ENCODE peak calls at places on chromosome 3, in nine cellular contexts. M, J, E, N, Z, U, L, R and B are unnamed samples.

GRCh38 chr3:188309437-188310269 is 155.7 kb downstream of the LPP start:
- DNase-seq in M (no peak), U (no peak), L (no peak), E (no peak), N (no peak), Z (no peak), J (no peak), R (no peak), B (no peak)

GRCh38 chr3:172226831-172227230 is 187.5 kb downstream of the FNDC3B start:
- DNase-seq in J (no peak), L (no peak), M (no peak), N (no peak), U (no peak), R (no peak), Z (no peak), E (no peak), B (no peak)

GRCh38 chr3:15557511-15557946 is 36.0 kb upstream of the COLQ start:
- DNase-seq in M (no peak), Z (peak), R (peak), J (peak), N (peak), L (peak), E (peak), U (no peak), B (peak)

GRCh38 chr3:158718490-158719170 is 13.6 kb downstream of the RARRES1 start:
- DNase-seq in E (no peak), R (peak), M (no peak), J (no peak), N (no peak), U (no peak), L (peak), Z (no peak), B (peak)

GRCh38 chr3:20104167-20104661 is 64.0 kb downstream of the KAT2B start:
- DNase-seq in E (no peak), N (no peak), L (no peak), U (no peak), M (no peak), Z (no peak), R (no peak), J (no peak), B (no peak)

GRCh38 chr3:60742606-60743145 is 508.6 kb downstream of the FHIT start:
- DNase-seq in R (peak), Z (no peak), J (no peak), E (no peak), N (no peak), L (peak), M (no peak), U (no peak), B (no peak)

GRCh38 chr3:134055661-134056060 is 25.9 kb upstream of the SLCO2A1 start:
- DNase-seq in Z (no peak), U (no peak), L (no peak), N (peak), R (no peak), E (no peak), M (no peak), J (no peak), B (no peak)

GRCh38 chr3:55903680-55904079 is 416.6 kb upstream of the WNT5A start:
- DNase-seq in U (no peak), M (no peak), R (peak), J (no peak), E (no peak), L (no peak), Z (no peak), N (no peak), B (no peak)

GRCh38 chr3:55910543-55910942 is 423.4 kb upstream of the WNT5A start:
- DNase-seq in L (peak), N (no peak), U (no peak), E (no peak), M (no peak), J (no peak), R (no peak), Z (no peak), B (no peak)

GRCh38 chr3:41198950-41199865 is at the start of gene CTNNB1:
- DNase-seq in L (peak), E (peak), M (no peak), N (peak), J (peak), Z (peak), U (peak), R (peak), B (peak)

GRCh38 chr3:65851827-65852226 is 186.9 kb downstream of the MAGI1 start:
- DNase-seq in L (peak), M (no peak), N (no peak), U (no peak), E (no peak), R (no peak), J (no peak), Z (no peak), B (no peak)

GRCh38 chr3:129867506-129868124 is 25.9 kb downstream of the TMCC1 start:
- DNase-seq in E (no peak), N (no peak), M (no peak), U (no peak), Z (no peak), R (no peak), J (no peak), L (peak), B (no peak)

GRCh38 chr3:198032445-198032936 is 72.5 kb downstream of the LMLN start:
- DNase-seq in M (no peak), N (no peak), E (no peak), U (no peak), R (peak), J (no peak), L (no peak), Z (no peak), B (no peak)

GRCh38 chr3:155323063-155323666 is 29.7 kb upstream of the STRIT1 start:
- DNase-seq in Z (no peak), R (peak), N (no peak), U (no peak), M (no peak), L (peak), E (peak), J (peak), B (peak)

GRCh38 chr3:127112796-127113570 is 79.9 kb upstream of the PRR23E start:
- DNase-seq in R (no peak), L (no peak), U (peak), E (no peak), Z (no peak), M (no peak), N (no peak), J (no peak), B (no peak)

GRCh38 chr3:5891721-5892120 is 704.2 kb downstream of the EDEM1 start:
- DNase-seq in U (no peak), E (no peak), J (no peak), L (no peak), R (no peak), M (peak), N (no peak), Z (no peak), B (no peak)

GRCh38 chr3:150384517-150385212 is 23.4 kb upstream of the TSC22D2 start:
- DNase-seq in L (peak), R (no peak), Z (peak), J (no peak), M (no peak), U (no peak), N (peak), E (no peak), B (no peak)

GRCh38 chr3:16658933-16659793 is 53.9 kb upstream of the DAZL start:
- DNase-seq in M (no peak), U (no peak), R (no peak), N (no peak), Z (no peak), L (no peak), E (no peak), J (no peak), B (no peak)

GRCh38 chr3:156535162-156535627 is 19.7 kb downstream of the SSR3 start:
- DNase-seq in E (no peak), Z (no peak), M (no peak), L (peak), R (no peak), N (no peak), U (peak), J (no peak), B (peak)

GRCh38 chr3:33417051-33417673 is 23.0 kb downstream of the UBP1 start:
- DNase-seq in E (no peak), L (peak), J (no peak), U (no peak), R (no peak), M (no peak), N (no peak), Z (no peak), B (peak)

GRCh38 chr3:132368962-132369361 is 48.3 kb upstream of the DNAJC13 start:
- DNase-seq in M (no peak), R (no peak), J (no peak), Z (no peak), N (no peak), L (peak), E (no peak), U (no peak), B (no peak)

GRCh38 chr3:94303897-94304296 is 241.0 kb downstream of the NSUN3 start:
- DNase-seq in R (no peak), J (no peak), Z (no peak), U (no peak), N (no peak), M (no peak), L (no peak), E (no peak), B (no peak)

GRCh38 chr3:114902691-114903101 is 244.4 kb downstream of the ZBTB20 start:
- DNase-seq in Z (no peak), L (peak), M (no peak), U (no peak), J (no peak), N (no peak), R (peak), E (no peak), B (no peak)

GRCh38 chr3:156305672-156306071 is 185.3 kb downstream of the KCNAB1 start:
- DNase-seq in R (no peak), L (no peak), N (no peak), J (no peak), E (no peak), U (no peak), M (no peak), Z (no peak), B (no peak)

GRCh38 chr3:58340594-58341244 is 8.0 kb downstream of the PXK start:
- DNase-seq in L (no peak), R (no peak), E (no peak), J (no peak), U (no peak), M (no peak), N (no peak), Z (no peak), B (no peak)

GRCh38 chr3:134291300-134292254 is 40.9 kb upstream of the RYK start:
- DNase-seq in R (no peak), E (peak), Z (no peak), L (peak), J (peak), U (peak), N (no peak), M (no peak), B (peak)

GRCh38 chr3:117407317-117407716 is 697.7 kb downstream of the TUSC7 start:
- DNase-seq in E (peak), M (no peak), Z (no peak), J (peak), R (peak), N (no peak), U (no peak), L (peak), B (peak)

GRCh38 chr3:179323197-179323901 is 518 bp downstream of the ZNF639 start:
- DNase-seq in M (no peak), N (peak), L (peak), Z (peak), R (peak), J (peak), U (peak), E (peak), B (peak)

GRCh38 chr3:112979244-112979832 is 4.4 kb upstream of the CD200R1 start:
- DNase-seq in J (peak), U (no peak), L (peak), M (no peak), R (peak), Z (no peak), N (no peak), E (peak), B (peak)